ENCODE peak calls at places on chromosomes 6 and 20, in seven cellular contexts. W is epithelial cell of proximal tubule, P is HEK293T, I is heart left ventricle, A is GM13977, Z is WTC11, D is T-helper 2 cell. E is an unnamed sample.

GRCh38 chr6:169824021-169824420 is 72.6 kb downstream of the ERMARD start:
- DNase-seq in W (no peak), P (no peak), I (no peak), A (no peak), Z (no peak), D (no peak), E (no peak)

GRCh38 chr6:89198235-89198634 is 18.9 kb downstream of the GABRR1 start:
- DNase-seq in W (no peak), P (peak), I (no peak), A (no peak), Z (no peak), D (no peak), E (no peak)

GRCh38 chr20:25178563-25179438 is 16.7 kb upstream of the ENTPD6 start:
- DNase-seq in W (no peak), P (peak), I (no peak), A (peak), Z (no peak), D (no peak), E (peak)

GRCh38 chr6:4474810-4475209 is 301.4 kb upstream of the CDYL start:
- DNase-seq in W (no peak), P (no peak), I (no peak), A (no peak), Z (no peak), D (no peak), E (no peak)

GRCh38 chr6:53888931-53889330 is 94.1 kb downstream of the LRRC1 start:
- DNase-seq in W (no peak), P (no peak), I (no peak), A (no peak), Z (no peak), D (no peak), E (no peak)

GRCh38 chr6:54473328-54473727 is 165.1 kb downstream of the TINAG start:
- DNase-seq in W (no peak), P (no peak), I (no peak), A (no peak), Z (no peak), D (no peak), E (no peak)

GRCh38 chr6:160127270-160128124 is 5.9 kb downstream of the SLC22A1 start:
- DNase-seq in W (no peak), P (no peak), I (no peak), A (no peak), Z (no peak), D (no peak), E (no peak)

GRCh38 chr6:18034798-18035202 is 47.4 kb upstream of the KIF13A start:
- DNase-seq in W (no peak), P (no peak), I (no peak), A (no peak), Z (no peak), D (no peak), E (peak)

GRCh38 chr6:73585566-73586415 is 65.0 kb upstream of the EEF1A1 start:
- DNase-seq in W (peak), P (peak), I (no peak), A (peak), Z (no peak), D (no peak), E (peak)

GRCh38 chr6:157059781-157060180 is 263.5 kb downstream of the TMEM242 start:
- DNase-seq in W (no peak), P (no peak), I (no peak), A (no peak), Z (no peak), D (no peak), E (no peak)

GRCh38 chr6:21997414-21998037 is 299.3 kb downstream of the PRL start:
- DNase-seq in W (no peak), P (no peak), I (no peak), A (no peak), Z (no peak), D (no peak), E (no peak)

GRCh38 chr6:75428204-75428603 is 65.4 kb downstream of the FILIP1 start:
- DNase-seq in W (no peak), P (no peak), I (no peak), A (no peak), Z (no peak), D (no peak), E (no peak)

GRCh38 chr20:47334022-47334551 is 22.4 kb downstream of the ZMYND8 start:
- DNase-seq in W (no peak), P (no peak), I (no peak), A (no peak), Z (no peak), D (no peak), E (no peak)

GRCh38 chr6:106910999-106911949 is 63.3 kb downstream of the CD24 start:
- DNase-seq in W (no peak), P (no peak), I (no peak), A (no peak), Z (no peak), D (no peak), E (no peak)

GRCh38 chr6:13194852-13195251 is 133.5 kb downstream of the TBC1D7 start:
- DNase-seq in W (peak), P (peak), I (no peak), A (peak), Z (peak), D (no peak), E (peak)

GRCh38 chr6:139457482-139457881 is 83.0 kb upstream of the CITED2 start:
- DNase-seq in W (no peak), P (no peak), I (no peak), A (no peak), Z (no peak), D (no peak), E (no peak)

GRCh38 chr6:26474439-26474881 is 16.7 kb downstream of the BTN2A1 start:
- DNase-seq in W (no peak), P (no peak), I (no peak), A (no peak), Z (no peak), D (no peak), E (no peak)

GRCh38 chr6:125789576-125790402 is 971 bp upstream of the NCOA7 start:
- DNase-seq in W (no peak), P (peak), I (no peak), A (peak), Z (peak), D (peak), E (peak)